ENCODE peak calls at places on chromosomes 5 and 9, in six cellular contexts. W is stimulated activated CD8-positive, alpha-beta memory T cell treated with anti-CD3 and anti-CD28 coated beads, Interleukin-7, amount 100 ng/mL, for 24 hours; J is neural crest cell; C is SK-N-SH; X is EL; M is activated T-helper 2 cell treated with anti-CD3 and anti-CD28 coated beads, Interferon-gamma antibody, Interleukin-2, Interleukin-4, amounts not matched to agents 10 μg/mL and 5 μg/mL and 100 μg/mL, durations not matched to agents 14 hours and 24 hours and 36 hours. T is an unnamed sample.

GRCh38 chr5:67816456-67816855 is 399.1 kb upstream of the PIK3R1 start:
- DNase-seq in W (no peak), J (no peak), M (no peak), X (no peak), C (no peak), T (no peak)

GRCh38 chr9:109372246-109372645 is 51.4 kb upstream of the EPB41L4B start:
- DNase-seq in X (no peak), C (no peak), J (no peak), M (no peak), W (no peak), T (peak; percentile 36)

GRCh38 chr5:150077060-150077459 is 9.3 kb downstream of the CSF1R start:
- DNase-seq in C (peak; percentile 2), W (no peak), J (no peak), X (no peak), M (no peak), T (no peak)

GRCh38 chr9:110954822-110955291 is 83.4 kb downstream of the LPAR1 start:
- DNase-seq in M (no peak), W (no peak), X (peak; percentile 44), J (no peak), C (no peak), T (no peak)

GRCh38 chr9:93962041-93962440 is 6.9 kb upstream of the BARX1 start:
- DNase-seq in C (no peak), J (no peak), W (no peak), M (no peak), X (no peak), T (peak; percentile 30)

GRCh38 chr5:177513500-177513899 is 3.3 kb downstream of the DDX41 start:
- DNase-seq in C (no peak), M (no peak), J (no peak), X (no peak), W (no peak), T (no peak)

GRCh38 chr5:83472508-83473343 is 1.2 kb downstream of the VCAN start:
- DNase-seq in M (peak; percentile 10), C (peak; percentile 82), X (peak; percentile 5), W (no peak), J (peak; percentile 52), T (no peak)

GRCh38 chr9:91419222-91420191 is 4.1 kb downstream of the NFIL3 start:
- DNase-seq in J (no peak), C (peak; percentile 16), M (peak; percentile 52), W (no peak), X (peak; percentile 95), T (peak; percentile 87)

GRCh38 chr9:104961238-104961637 is 33.3 kb upstream of the ABCA1 start:
- DNase-seq in X (peak; percentile 76), W (peak; percentile 22), J (no peak), M (peak; percentile 16), C (peak; percentile 25), T (peak; percentile 92)

GRCh38 chr5:150514708-150515211 is 6.8 kb downstream of the NDST1 start:
- DNase-seq in C (no peak), W (no peak), X (peak; percentile 84), J (no peak), M (no peak), T (peak; percentile 89)

GRCh38 chr5:111454198-111454606 is 58.1 kb downstream of the STARD4 start:
- DNase-seq in C (peak; percentile 67), X (peak; percentile 82), J (no peak), M (no peak), W (no peak), T (peak; percentile 26)

GRCh38 chr5:6961123-6961522 is 247.9 kb downstream of the TENT4A start:
- DNase-seq in C (no peak), M (no peak), W (no peak), X (no peak), J (no peak), T (no peak)

GRCh38 chr5:14513266-14513665 is 68.3 kb upstream of the OTULINL start:
- DNase-seq in C (no peak), X (no peak), M (no peak), J (no peak), W (no peak), T (no peak)

GRCh38 chr5:44665101-44665701 is 143.5 kb upstream of the MRPS30 start:
- DNase-seq in J (no peak), X (no peak), M (no peak), C (no peak), W (no peak), T (no peak)

GRCh38 chr5:117805058-117805457 is 1183.3 kb downstream of the DTWD2 start:
- DNase-seq in X (no peak), W (no peak), J (no peak), C (no peak), M (no peak), T (no peak)